ENCODE peak calls at places on chromosome 11, in eight cellular contexts. K is cardiac muscle cell, Z is keratinocyte, C is colonic mucosa, J is A549, U is brain microvascular endothelial cell, Y is fibroblast of pulmonary artery, O is GM20000. B is an unnamed sample.

GRCh38 chr11:126719740-126720139 is 280.8 kb downstream of the KIRREL3 start:
- DNase-seq in K (no peak), Z (no peak), C (no peak), J (no peak), U (no peak), Y (no peak), O (no peak), B (no peak)

GRCh38 chr11:24421766-24422165 is 75.1 kb upstream of the LUZP2 start:
- DNase-seq in K (no peak), Z (no peak), C (no peak), J (no peak), U (peak; percentile 4), Y (no peak), O (no peak), B (no peak)

GRCh38 chr11:127247261-127247660 is 246.7 kb upstream of the KIRREL3 start:
- DNase-seq in K (no peak), Z (no peak), C (no peak), J (no peak), U (no peak), Y (no peak), O (no peak), B (no peak)

GRCh38 chr11:56885182-56885581 is 103.5 kb upstream of the OR5AK2 start:
- DNase-seq in K (peak; percentile 42), Z (no peak), C (peak; percentile 80), J (no peak), U (no peak), Y (no peak), O (no peak), B (no peak)

GRCh38 chr11:58024601-58025091 is 965 bp downstream of the OR9Q1 start:
- DNase-seq in K (peak; percentile 1), Z (no peak), C (peak; percentile 54), J (no peak), U (no peak), Y (peak; percentile 51), O (no peak), B (no peak)

GRCh38 chr11:86150826-86151187 is 81.9 kb upstream of the PICALM start:
- DNase-seq in K (no peak), Z (no peak), C (no peak), J (no peak), U (no peak), Y (no peak), O (no peak), B (no peak)

GRCh38 chr11:114287154-114287553 is 9.0 kb upstream of the NNMT start:
- DNase-seq in K (no peak), Z (no peak), C (no peak), J (no peak), U (no peak), Y (no peak), O (no peak), B (no peak)

GRCh38 chr11:19349340-19350025 is 108.7 kb upstream of the E2F8 start:
- DNase-seq in K (no peak), Z (no peak), C (no peak), J (no peak), U (no peak), Y (peak; percentile 54), O (no peak), B (no peak)

GRCh38 chr11:23021287-23021863 is 161.1 kb upstream of the CCDC179 start:
- DNase-seq in K (peak; percentile 56), Z (no peak), C (no peak), J (peak; percentile 8), U (peak; percentile 31), Y (peak; percentile 47), O (peak; percentile 49), B (peak; percentile 15)

GRCh38 chr11:33899383-33900037 is 7.6 kb upstream of the LMO2 start:
- DNase-seq in K (peak; percentile 46), Z (no peak), C (peak; percentile 64), J (peak; percentile 53), U (peak; percentile 74), Y (peak; percentile 91), O (no peak), B (no peak)

GRCh38 chr11:44952082-44952481 is 1.4 kb upstream of the TP53I11 start:
- DNase-seq in K (no peak), Z (no peak), C (peak; percentile 72), J (no peak), U (no peak), Y (no peak), O (no peak), B (no peak)

GRCh38 chr11:59106363-59107336 is at the start of gene FAM111B:
- DNase-seq in K (peak; percentile 77), Z (peak; percentile 53), C (peak; percentile 93), J (peak; percentile 89), U (peak; percentile 95), Y (peak; percentile 92), O (peak; percentile 84), B (peak; percentile 65)

GRCh38 chr11:26297179-26297970 is 34.6 kb upstream of the ANO3 start:
- DNase-seq in K (peak; percentile 61), Z (peak; percentile 21), C (no peak), J (peak; percentile 18), U (peak; percentile 66), Y (peak; percentile 87), O (peak; percentile 29), B (peak; percentile 9)

GRCh38 chr11:1148752-1149180 is 9.0 kb upstream of the MUC5AC start:
- DNase-seq in K (no peak), Z (no peak), C (peak; percentile 42), J (no peak), U (no peak), Y (no peak), O (no peak), B (no peak)

GRCh38 chr11:35852056-35852455 is 91.8 kb upstream of the LDLRAD3 start:
- DNase-seq in K (no peak), Z (no peak), C (no peak), J (no peak), U (no peak), Y (peak; percentile 81), O (no peak), B (no peak)

GRCh38 chr11:113675003-113675471 is 31.1 kb downstream of the TMPRSS5 start:
- DNase-seq in K (no peak), Z (peak; percentile 33), C (no peak), J (no peak), U (peak; percentile 93), Y (peak; percentile 60), O (peak; percentile 65), B (no peak)

GRCh38 chr11:61543606-61544306 is 35.2 kb downstream of the LRRC10B start:
- DNase-seq in K (no peak), Z (no peak), C (no peak), J (peak; percentile 44), U (peak; percentile 18), Y (peak; percentile 30), O (peak; percentile 34), B (no peak)

GRCh38 chr11:12803086-12803826 is 129.0 kb downstream of the TEAD1 start:
- DNase-seq in K (no peak), Z (no peak), C (no peak), J (no peak), U (no peak), Y (peak; percentile 42), O (no peak), B (no peak)

GRCh38 chr11:13701506-13701905 is 33.0 kb downstream of the FAR1 start:
- DNase-seq in K (no peak), Z (no peak), C (no peak), J (no peak), U (no peak), Y (no peak), O (no peak), B (no peak)

GRCh38 chr11:8309311-8309710 is 45.6 kb upstream of the LMO1 start:
- DNase-seq in K (no peak), Z (no peak), C (no peak), J (no peak), U (no peak), Y (no peak), O (no peak), B (no peak)

GRCh38 chr11:27934830-27935145 is 173.2 kb downstream of the KIF18A start:
- DNase-seq in K (no peak), Z (peak; percentile 30), C (no peak), J (peak; percentile 83), U (peak; percentile 96), Y (peak; percentile 93), O (no peak), B (no peak)

DNA sequence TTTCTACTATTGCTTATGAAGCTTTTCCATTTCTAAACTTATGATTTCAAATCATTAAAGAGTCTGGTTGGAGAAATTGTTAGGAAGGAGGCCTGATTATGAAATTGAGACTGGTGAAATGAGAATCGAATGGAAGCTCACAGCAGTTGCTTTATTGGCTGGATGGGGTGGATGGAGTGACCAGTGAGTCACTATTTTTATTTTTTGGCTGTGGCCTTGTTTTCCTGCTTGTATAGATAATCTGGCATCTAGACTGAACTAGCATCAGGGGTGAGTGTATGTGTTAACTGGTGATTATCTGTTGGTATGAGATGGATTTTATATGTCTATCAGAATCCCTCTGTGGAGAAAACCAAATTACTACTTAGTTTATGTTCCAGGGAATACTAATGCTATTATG is 36.2 kb downstream of the UVRAG start:
- DNase-seq in K (no peak), Z (no peak), C (no peak), J (no peak), U (peak; percentile 18), Y (peak; percentile 59), O (no peak), B (no peak)
- TF ChIP-seq CTCF in K (no peak), Z (no peak), C (no peak), J (no peak), U (no peak), Y (no peak), O (no peak), B (no peak)

GRCh38 chr11:77762426-77762825 is 58.1 kb downstream of the RSF1 start:
- DNase-seq in K (no peak), Z (no peak), C (no peak), J (no peak), U (no peak), Y (no peak), O (no peak), B (no peak)
- TF ChIP-seq CTCF in K (no peak), Z (no peak), C (no peak), J (no peak), U (no peak), Y (no peak), O (no peak), B (no peak)

GRCh38 chr11:6378695-6378989 is 11.6 kb upstream of the SMPD1 start:
- DNase-seq in K (no peak), Z (no peak), C (no peak), J (no peak), U (no peak), Y (no peak), O (no peak), B (no peak)
- TF ChIP-seq CTCF in K (no peak), Z (no peak), C (no peak), J (no peak), U (no peak), Y (no peak), O (no peak), B (no peak)

GRCh38 chr11:118893662-118894061 is 10.0 kb downstream of the CXCR5 start:
- DNase-seq in K (no peak), Z (no peak), C (no peak), J (no peak), U (no peak), Y (no peak), O (no peak), B (no peak)

GRCh38 chr11:118896472-118896913 is 12.8 kb downstream of the CXCR5 start:
- DNase-seq in K (no peak), Z (no peak), C (no peak), J (no peak), U (no peak), Y (no peak), O (no peak), B (no peak)

GRCh38 chr11:118896921-118897591 is 13.4 kb downstream of the CXCR5 start:
- DNase-seq in K (no peak), Z (no peak), C (no peak), J (no peak), U (no peak), Y (no peak), O (no peak), B (no peak)

GRCh38 chr11:118894192-118894591 is 10.5 kb downstream of the CXCR5 start:
- DNase-seq in K (no peak), Z (no peak), C (no peak), J (no peak), U (no peak), Y (no peak), O (no peak), B (no peak)

GRCh38 chr11:118895093-118896039 is 11.7 kb downstream of the CXCR5 start:
- DNase-seq in K (no peak), Z (no peak), C (no peak), J (no peak), U (no peak), Y (no peak), O (peak; percentile 75), B (no peak)
- TF ChIP-seq CTCF in K (no peak), Z (no peak), C (no peak), J (no peak), U (no peak), Y (no peak), O (no peak), B (no peak)

B was measured in neural crest cell.